ENCODE peak calls at places on chromosomes 2 and 18, in six cellular contexts. D, Z, X, S, O and L are unnamed samples.

GRCh38 chr2:43445248-43445647 is 150.6 kb downstream of the THADA start:
- DNase-seq in D (no peak), Z (peak; percentile 39), X (no peak), S (no peak), O (no peak), L (no peak)

GRCh38 chr18:14978962-14979535 is 231.1 kb downstream of the ANKRD30B start:
- DNase-seq in D (no peak), Z (no peak), X (peak; percentile 24), S (peak; percentile 5), O (peak; percentile 2), L (no peak)

GRCh38 chr2:101704816-101705565 is 7.5 kb downstream of the MAP4K4 start:
- DNase-seq in D (no peak), Z (no peak), X (no peak), S (no peak), O (no peak), L (peak; percentile 27)

GRCh38 chr2:190858817-190859216 is 21.8 kb upstream of the GLS start:
- DNase-seq in D (no peak), Z (no peak), X (no peak), S (no peak), O (no peak), L (peak; percentile 75)

GRCh38 chr2:195898505-195898904 is 170.1 kb downstream of the DNAH7 start:
- DNase-seq in D (no peak), Z (no peak), X (peak; percentile 97), S (peak; percentile 6), O (no peak), L (peak; percentile 97)

GRCh38 chr2:241540766-241541561 is 17.6 kb upstream of the BOK start:
- DNase-seq in D (peak; percentile 79), Z (peak; percentile 100), X (no peak), S (peak; percentile 63), O (peak; percentile 80), L (peak; percentile 66)

GRCh38 chr2:41698787-41699422 is 348.9 kb upstream of the PKDCC start:
- DNase-seq in D (peak; percentile 43), Z (peak; percentile 78), X (no peak), S (peak; percentile 6), O (peak; percentile 33), L (peak; percentile 45)

GRCh38 chr2:172995323-172996244 is 80.1 kb upstream of the MAP3K20 start:
- DNase-seq in D (no peak), Z (no peak), X (peak; percentile 82), S (no peak), O (peak; percentile 97), L (peak; percentile 54)

GRCh38 chr2:6814869-6815268 is 50.8 kb downstream of the CMPK2 start:
- DNase-seq in D (no peak), Z (no peak), X (no peak), S (no peak), O (no peak), L (no peak)

GRCh38 chr2:120293991-120294329 is 41.3 kb downstream of the RALB start:
- DNase-seq in D (peak; percentile 71), Z (no peak), X (no peak), S (no peak), O (no peak), L (no peak)

GRCh38 chr2:69565431-69565839 is 78.1 kb downstream of the AAK1 start:
- DNase-seq in D (peak; percentile 64), Z (peak; percentile 62), X (no peak), S (peak; percentile 24), O (peak; percentile 70), L (peak; percentile 49)

GRCh38 chr2:191359186-191359585 is 114.0 kb downstream of the MYO1B start:
- DNase-seq in D (no peak), Z (no peak), X (no peak), S (no peak), O (no peak), L (no peak)

GRCh38 chr2:140117371-140117770 is 1337.2 kb upstream of the NXPH2 start:
- DNase-seq in D (no peak), Z (no peak), X (no peak), S (no peak), O (no peak), L (no peak)

GRCh38 chr2:9964334-9964980 is 13.0 kb downstream of the GRHL1 start:
- DNase-seq in D (no peak), Z (no peak), X (no peak), S (no peak), O (no peak), L (no peak)

GRCh38 chr2:174965992-174966789 is 39.0 kb downstream of the CHN1 start:
- DNase-seq in D (no peak), Z (no peak), X (no peak), S (no peak), O (no peak), L (peak; percentile 46)

GRCh38 chr18:52087140-52087539 is 252.9 kb upstream of the DCC start:
- DNase-seq in D (no peak), Z (no peak), X (no peak), S (no peak), O (no peak), L (no peak)

GRCh38 chr18:73895701-73896100 is 251.9 kb downstream of the FBXO15 start:
- DNase-seq in D (no peak), Z (peak; percentile 33), X (no peak), S (no peak), O (no peak), L (no peak)

GRCh38 chr2:178886006-178886405 is 78.8 kb upstream of the TTN start:
- DNase-seq in D (no peak), Z (peak; percentile 2), X (no peak), S (no peak), O (no peak), L (no peak)

GRCh38 chr2:237895544-237896506 is 36.4 kb downstream of the RAMP1 start:
- DNase-seq in D (no peak), Z (peak; percentile 51), X (no peak), S (peak; percentile 38), O (no peak), L (no peak)

GRCh38 chr2:3025984-3026383 is 351.6 kb downstream of the EIPR1 start:
- DNase-seq in D (no peak), Z (no peak), X (no peak), S (no peak), O (no peak), L (no peak)

GRCh38 chr2:65329551-65329950 is 101.9 kb downstream of the ACTR2 start:
- DNase-seq in D (no peak), Z (no peak), X (no peak), S (no peak), O (no peak), L (no peak)

GRCh38 chr2:163453920-163454319 is 281.9 kb downstream of the FIGN start:
- DNase-seq in D (no peak), Z (no peak), X (no peak), S (no peak), O (no peak), L (no peak)

GRCh38 chr2:196783431-196784094 is 15.9 kb downstream of the GTF3C3 start:
- DNase-seq in D (no peak), Z (no peak), X (no peak), S (no peak), O (no peak), L (no peak)

GRCh38 chr2:96118698-96119388 is 2.5 kb upstream of the ADRA2B start:
- DNase-seq in D (no peak), Z (no peak), X (no peak), S (no peak), O (no peak), L (no peak)

GRCh38 chr18:2920546-2921343 is 73.9 kb downstream of the EMILIN2 start:
- DNase-seq in D (no peak), Z (no peak), X (no peak), S (no peak), O (no peak), L (no peak)

GRCh38 chr18:40935423-40935822 is 1019.6 kb upstream of the PIK3C3 start:
- DNase-seq in D (no peak), Z (peak; percentile 46), X (no peak), S (no peak), O (peak; percentile 27), L (peak; percentile 42)

GRCh38 chr2:217877866-217878265 is 124.9 kb downstream of the TNS1 start:
- DNase-seq in D (no peak), Z (no peak), X (no peak), S (no peak), O (no peak), L (no peak)

GRCh38 chr18:10431680-10432079 is 22.8 kb upstream of the APCDD1 start:
- DNase-seq in D (no peak), Z (no peak), X (no peak), S (no peak), O (no peak), L (no peak)

GRCh38 chr2:105917688-105918087 is 173.0 kb downstream of the NCK2 start:
- DNase-seq in D (no peak), Z (no peak), X (no peak), S (no peak), O (no peak), L (no peak)

GRCh38 chr2:187976259-187976658 is 315.4 kb upstream of the GULP1 start:
- DNase-seq in D (no peak), Z (no peak), X (no peak), S (no peak), O (no peak), L (no peak)

GRCh38 chr18:25832008-25832604 is 258.3 kb downstream of the SS18 start:
- DNase-seq in D (peak; percentile 56), Z (peak; percentile 69), X (peak; percentile 47), S (peak; percentile 27), O (peak; percentile 31), L (peak; percentile 74)

GRCh38 chr2:60898567-60898966 is 17.2 kb downstream of the REL start:
- DNase-seq in D (no peak), Z (no peak), X (no peak), S (no peak), O (no peak), L (no peak)

GRCh38 chr2:129723277-129724020 is 256.0 kb upstream of the RAB6C start:
- DNase-seq in D (no peak), Z (no peak), X (no peak), S (no peak), O (no peak), L (no peak)

GRCh38 chr2:197674060-197674459 is 1.3 kb downstream of the RFTN2 start:
- DNase-seq in D (no peak), Z (no peak), X (no peak), S (no peak), O (no peak), L (no peak)

GRCh38 chr18:57909620-57910019 is 106.5 kb upstream of the ATP8B1 start:
- DNase-seq in D (no peak), Z (no peak), X (no peak), S (no peak), O (no peak), L (no peak)

GRCh38 chr18:55485666-55486065 is 102.3 kb downstream of the TCF4 start:
- DNase-seq in D (no peak), Z (no peak), X (no peak), S (no peak), O (no peak), L (peak; percentile 48)

GRCh38 chr2:46847726-46848421 is 67.7 kb downstream of the MCFD2 start:
- DNase-seq in D (no peak), Z (no peak), X (no peak), S (no peak), O (no peak), L (peak; percentile 89)

GRCh38 chr2:95077521-95077807 is 44.1 kb downstream of the MRPS5 start:
- DNase-seq in D (peak; percentile 42), Z (no peak), X (no peak), S (no peak), O (peak; percentile 39), L (no peak)